ENCODE peak calls at places on chromosome 10, in six cellular contexts. M is IMR-90, W is GM23248, V is OCI-LY7, C is A549, R is PC-3. E is an unnamed sample.

GRCh38 chr10:131022369-131022768 is 289.2 kb downstream of the TCERG1L start:
- DNase-seq in M (no peak), W (no peak), V (no peak), C (no peak), R (no peak), E (no peak)

GRCh38 chr10:50896721-50897120 is 11.3 kb upstream of the A1CF start:
- DNase-seq in M (no peak), W (no peak), V (no peak), C (no peak), R (no peak), E (no peak)

GRCh38 chr10:16986082-16986405 is 143.6 kb downstream of the CUBN start:
- DNase-seq in M (no peak), W (no peak), V (no peak), C (no peak), R (no peak), E (no peak)

GRCh38 chr10:74384615-74385213 is 233.7 kb downstream of the ADK start:
- DNase-seq in M (no peak), W (no peak), V (no peak), C (no peak), R (no peak), E (no peak)

GRCh38 chr10:3805227-3805790 is 20.3 kb upstream of the KLF6 start:
- DNase-seq in M (peak), W (peak), V (peak), C (peak), R (peak), E (peak)

GRCh38 chr10:3389093-3389492 is 216.5 kb upstream of the PITRM1 start:
- DNase-seq in M (no peak), W (no peak), V (no peak), C (no peak), R (no peak), E (no peak)

GRCh38 chr10:102856758-102857424 is 2.8 kb downstream of the BORCS7 start:
- DNase-seq in M (no peak), W (no peak), V (no peak), C (no peak), R (no peak), E (no peak)

GRCh38 chr10:43255644-43256431 is 11.0 kb downstream of the RASGEF1A start:
- DNase-seq in M (no peak), W (peak), V (peak), C (peak), R (peak), E (no peak)

GRCh38 chr10:13349776-13350274 is 1.7 kb upstream of the SEPHS1 start:
- DNase-seq in M (peak), W (peak), V (peak), C (no peak), R (peak), E (peak)

GRCh38 chr10:103072891-103073290 is 120.2 kb downstream of the NT5C2 start:
- DNase-seq in M (no peak), W (no peak), V (no peak), C (no peak), R (no peak), E (no peak)

GRCh38 chr10:120005408-120006280 is 113.1 kb downstream of the SEC23IP start:
- DNase-seq in M (no peak), W (peak), V (no peak), C (peak), R (no peak), E (peak)

GRCh38 chr10:114034943-114035645 is 8.6 kb upstream of the ADRB1 start:
- DNase-seq in M (no peak), W (no peak), V (no peak), C (no peak), R (no peak), E (no peak)

GRCh38 chr10:33129181-33129928 is 171.3 kb upstream of the ITGB1 start:
- DNase-seq in M (peak), W (peak), V (no peak), C (peak), R (peak), E (peak)

GRCh38 chr10:125839176-125839575 is 15.8 kb downstream of the BCCIP start:
- DNase-seq in M (no peak), W (no peak), V (no peak), C (no peak), R (no peak), E (no peak)

GRCh38 chr10:29546773-29547313 is 87.9 kb downstream of the SVIL start:
- DNase-seq in M (no peak), W (no peak), V (no peak), C (no peak), R (peak), E (no peak)

GRCh38 chr10:44647877-44648542 is 263.1 kb upstream of the CXCL12 start:
- DNase-seq in M (peak), W (peak), V (no peak), C (no peak), R (no peak), E (peak)

GRCh38 chr10:85317827-85318226 is 989.4 kb downstream of the CCSER2 start:
- DNase-seq in M (no peak), W (no peak), V (no peak), C (no peak), R (no peak), E (no peak)

GRCh38 chr10:88236121-88236743 is 346.9 kb downstream of the RNLS start:
- DNase-seq in M (no peak), W (no peak), V (no peak), C (no peak), R (no peak), E (no peak)

GRCh38 chr10:110207805-110208613 is 604 bp downstream of the MXI1 start:
- DNase-seq in M (peak), W (peak), V (peak), C (peak), R (peak), E (no peak)

GRCh38 chr10:34102917-34103506 is 712.1 kb downstream of the PARD3 start:
- DNase-seq in M (peak), W (peak), V (no peak), C (no peak), R (no peak), E (no peak)

GRCh38 chr10:52447931-52448353 is 133.9 kb downstream of the DKK1 start:
- DNase-seq in M (peak), W (peak), V (no peak), C (no peak), R (peak), E (peak)

GRCh38 chr10:69333205-69333604 is 54.9 kb downstream of the HK1 start:
- DNase-seq in M (no peak), W (peak), V (no peak), C (no peak), R (peak), E (no peak)
- H3K4me2 ChIP-seq in M (no peak), W (no peak), V (no peak), C (no peak), R (peak), E (peak)

GRCh38 chr10:79248341-79248931 is 98.8 kb upstream of the PPIF start:
- DNase-seq in M (no peak), W (no peak), V (peak), C (no peak), R (no peak), E (peak)
- H3K4me2 ChIP-seq in M (no peak), W (no peak), V (peak), C (no peak), R (no peak), E (peak)

GRCh38 chr10:12332572-12333381 is 16.6 kb upstream of the CAMK1D start:
- DNase-seq in M (peak), W (peak), V (no peak), C (peak), R (no peak), E (peak)
- H3K4me2 ChIP-seq in M (peak), W (peak), V (no peak), C (peak), R (peak), E (peak)

GRCh38 chr10:101467286-101467770 is 113.4 kb downstream of the BTRC start:
- DNase-seq in M (peak), W (peak), V (peak), C (peak), R (peak), E (peak)
- H3K4me2 ChIP-seq in M (no peak), W (peak), V (peak), C (peak), R (peak), E (peak)

DNA sequence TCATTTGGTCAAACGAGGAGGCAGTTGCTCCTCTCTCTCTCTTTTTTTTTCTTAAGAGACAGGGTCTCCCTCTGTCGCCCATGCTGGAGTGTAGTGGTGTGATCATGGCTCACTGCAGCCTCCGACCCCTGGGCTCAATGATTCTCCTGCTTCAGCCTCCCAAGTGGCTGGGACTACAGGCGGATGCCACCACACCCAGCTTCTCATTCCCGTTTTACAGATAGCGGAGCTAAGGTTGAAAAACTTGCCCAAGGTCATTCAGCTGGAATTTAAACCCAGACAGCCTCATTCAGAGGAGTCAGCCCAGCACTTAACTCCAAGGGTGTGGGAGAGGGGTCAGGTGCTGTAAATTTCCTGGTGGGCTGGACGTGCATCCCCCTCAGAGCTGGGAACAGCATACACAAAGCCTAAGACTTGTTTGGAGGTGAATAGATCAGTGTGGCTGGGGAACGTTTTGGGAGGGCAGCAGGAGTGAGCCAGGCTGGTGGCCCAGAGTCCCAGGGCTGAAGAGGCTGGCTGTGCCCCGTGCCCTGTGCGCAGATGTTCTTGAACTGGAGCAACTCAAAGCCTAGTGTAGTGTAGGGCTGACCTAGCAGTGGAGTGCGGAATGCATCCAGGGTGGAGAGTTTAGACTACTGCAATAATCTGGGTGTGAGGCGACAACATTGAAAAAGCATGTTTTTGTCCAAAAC is 2.3 kb downstream of the HTRA1 start:
- DNase-seq in M (no peak), W (no peak), V (no peak), C (no peak), R (no peak), E (no peak)
- H3K4me2 ChIP-seq in M (peak), W (peak), V (no peak), C (no peak), R (peak), E (peak)

GRCh38 chr10:72763201-72763600 is 71.3 kb downstream of the MCU start:
- DNase-seq in M (no peak), W (no peak), V (no peak), C (no peak), R (no peak), E (no peak)
- H3K4me2 ChIP-seq in M (no peak), W (no peak), V (no peak), C (no peak), R (no peak), E (no peak)

DNA sequence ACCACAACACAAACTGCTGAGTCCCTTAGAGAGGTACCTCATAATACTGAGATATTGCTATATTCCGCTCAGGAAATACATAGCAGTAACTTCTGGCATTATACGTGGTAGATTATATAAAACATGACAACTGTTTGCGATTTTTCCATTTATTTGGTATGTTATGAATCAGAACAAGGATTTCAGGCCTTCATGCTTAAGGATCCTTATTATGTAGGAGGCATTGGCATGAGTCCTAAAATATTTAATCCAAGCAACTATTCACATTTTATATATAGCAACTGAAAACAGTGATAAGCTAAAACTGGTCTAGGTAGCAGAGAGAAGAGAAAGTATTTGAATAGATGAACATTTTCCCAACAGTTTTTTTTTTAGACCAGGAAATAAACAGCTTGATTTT is 95.9 kb downstream of the ANK3 start:
- DNase-seq in M (peak), W (no peak), V (no peak), C (no peak), R (no peak), E (peak)
- H3K4me2 ChIP-seq in M (no peak), W (no peak), V (no peak), C (no peak), R (no peak), E (no peak)

E was measured in astrocyte.